ENCODE peak calls at places on chromosomes 5 and 9, in five cellular contexts. Z, L, T, Q and N are unnamed samples.

GRCh38 chr9:128149001-128149701 is at the start of gene LCN2:
- DNase-seq in Q (no peak), L (peak; percentile 66), T (peak; percentile 68), Z (no peak), N (no peak)

GRCh38 chr9:29285818-29286217 is 1712.5 kb upstream of the C9orf72 start:
- DNase-seq in T (no peak), L (no peak), Z (no peak), Q (peak; percentile 56), N (no peak)

GRCh38 chr5:180253036-180253824 is 38.7 kb downstream of the MAPK9 start:
- DNase-seq in L (no peak), Z (no peak), Q (no peak), T (no peak), N (no peak)

GRCh38 chr5:81924467-81924866 is 47.4 kb upstream of the ATG10 start:
- DNase-seq in L (no peak), Q (no peak), Z (no peak), T (no peak), N (peak; percentile 17)

GRCh38 chr5:175893466-175893865 is 22.1 kb downstream of the CPLX2 start:
- DNase-seq in L (no peak), T (no peak), Z (no peak), Q (no peak), N (peak; percentile 62)

GRCh38 chr5:72291601-72292000 is 28.4 kb downstream of the MRPS27 start:
- DNase-seq in T (no peak), Z (no peak), Q (no peak), L (no peak), N (no peak)

GRCh38 chr9:77614671-77615070 is 33.5 kb downstream of the GNA14 start:
- DNase-seq in T (no peak), L (no peak), Q (no peak), Z (no peak), N (no peak)

GRCh38 chr9:86600291-86600690 is 246.1 kb upstream of the TUT7 start:
- DNase-seq in L (no peak), Q (no peak), T (no peak), Z (no peak), N (no peak)

GRCh38 chr5:123487298-123487697 is 24.7 kb upstream of the CSNK1G3 start:
- DNase-seq in T (no peak), Z (no peak), Q (no peak), L (no peak), N (no peak)

GRCh38 chr5:77960863-77961396 is 184.8 kb upstream of the TBCA start:
- DNase-seq in Z (no peak), L (no peak), T (no peak), Q (peak; percentile 40), N (no peak)

GRCh38 chr9:75803130-75803529 is 87.3 kb upstream of the PCSK5 start:
- DNase-seq in T (no peak), L (no peak), Q (peak; percentile 8), Z (no peak), N (no peak)

GRCh38 chr9:98432960-98433359 is 177.5 kb upstream of the TBC1D2 start:
- DNase-seq in Q (no peak), L (no peak), Z (no peak), T (no peak), N (no peak)

GRCh38 chr9:441131-441530 is 226.5 kb downstream of the DOCK8 start:
- DNase-seq in Q (no peak), L (no peak), T (no peak), Z (no peak), N (no peak)

GRCh38 chr5:57482671-57483106 is at the start of gene ACTBL2:
- DNase-seq in T (no peak), L (no peak), Q (no peak), Z (no peak), N (no peak)

GRCh38 chr9:2934883-2935282 is 91.0 kb upstream of the PUM3 start:
- DNase-seq in Q (no peak), Z (no peak), L (peak; percentile 65), T (no peak), N (no peak)

GRCh38 chr9:21709464-21710058 is 92.9 kb upstream of the MTAP start:
- DNase-seq in T (peak; percentile 32), Q (peak; percentile 89), L (no peak), Z (peak; percentile 7), N (no peak)

GRCh38 chr5:172775326-172776234 is 4.6 kb upstream of the DUSP1 start:
- DNase-seq in L (peak; percentile 87), Z (no peak), T (peak; percentile 89), Q (no peak), N (peak; percentile 53)

GRCh38 chr5:65102826-65103673 is 334.3 kb downstream of the CWC27 start:
- DNase-seq in T (peak; percentile 71), Q (peak; percentile 92), L (peak; percentile 88), Z (peak; percentile 22), N (peak; percentile 72)

GRCh38 chr9:117927354-117927753 is 223.2 kb downstream of the TLR4 start:
- DNase-seq in T (no peak), Q (peak; percentile 58), Z (no peak), L (no peak), N (no peak)

GRCh38 chr5:54217826-54218503 is 92.4 kb downstream of the ARL15 start:
- DNase-seq in L (no peak), Z (no peak), Q (peak; percentile 78), T (no peak), N (no peak)

GRCh38 chr9:90726215-90726614 is 75.4 kb upstream of the SYK start:
- DNase-seq in L (no peak), T (no peak), Q (peak; percentile 73), Z (no peak), N (no peak)

GRCh38 chr5:149387081-149387611 is 8.1 kb upstream of the IL17B start:
- DNase-seq in T (no peak), L (no peak), Z (no peak), Q (no peak), N (no peak)

GRCh38 chr9:136622538-136622948 is 40.2 kb upstream of the EGFL7 start:
- DNase-seq in Q (no peak), L (peak; percentile 75), T (no peak), Z (no peak), N (no peak)

GRCh38 chr5:175576096-175576495 is 81.8 kb upstream of the HRH2 start:
- DNase-seq in T (no peak), Q (no peak), L (no peak), Z (no peak), N (no peak)

GRCh38 chr9:79247021-79247420 is 324.7 kb upstream of the TLE4 start:
- DNase-seq in T (no peak), Z (no peak), Q (no peak), L (no peak), N (no peak)

GRCh38 chr5:61631438-61631941 is 299.4 kb downstream of the ZSWIM6 start:
- DNase-seq in L (no peak), Z (no peak), T (no peak), Q (peak; percentile 33), N (peak; percentile 52)

GRCh38 chr9:109258619-109259321 is 62.1 kb downstream of the EPB41L4B start:
- DNase-seq in L (no peak), Q (peak; percentile 73), Z (no peak), T (no peak), N (no peak)

GRCh38 chr5:132272341-132273210 is 15.1 kb downstream of the PDLIM4 start:
- DNase-seq in Q (peak; percentile 88), T (no peak), Z (peak; percentile 33), L (peak; percentile 82), N (peak; percentile 60)

GRCh38 chr9:107486674-107487520 is 2.7 kb downstream of the KLF4 start:
- DNase-seq in T (no peak), Q (peak; percentile 61), L (peak; percentile 73), Z (no peak), N (peak; percentile 14)

GRCh38 chr9:107485451-107486043 is 4.0 kb downstream of the KLF4 start:
- DNase-seq in T (no peak), Z (no peak), L (no peak), Q (no peak), N (peak; percentile 23)

GRCh38 chr9:107481035-107481434 is 8.5 kb downstream of the KLF4 start:
- DNase-seq in Z (no peak), T (no peak), L (no peak), Q (no peak), N (no peak)

GRCh38 chr9:107483666-107484065 is 5.9 kb downstream of the KLF4 start:
- DNase-seq in L (no peak), T (no peak), Z (no peak), Q (no peak), N (no peak)

GRCh38 chr9:107484117-107484723 is 5.3 kb downstream of the KLF4 start:
- DNase-seq in Q (peak; percentile 79), T (no peak), Z (no peak), L (no peak), N (peak; percentile 55)
- H3K4me3 ChIP-seq in Q (no peak overlapping the region), T (peak overlapping the region; percentile 59), Z (no peak overlapping the region), L (peak overlapping the region; percentile 79), N (no peak overlapping the region)

DNA sequence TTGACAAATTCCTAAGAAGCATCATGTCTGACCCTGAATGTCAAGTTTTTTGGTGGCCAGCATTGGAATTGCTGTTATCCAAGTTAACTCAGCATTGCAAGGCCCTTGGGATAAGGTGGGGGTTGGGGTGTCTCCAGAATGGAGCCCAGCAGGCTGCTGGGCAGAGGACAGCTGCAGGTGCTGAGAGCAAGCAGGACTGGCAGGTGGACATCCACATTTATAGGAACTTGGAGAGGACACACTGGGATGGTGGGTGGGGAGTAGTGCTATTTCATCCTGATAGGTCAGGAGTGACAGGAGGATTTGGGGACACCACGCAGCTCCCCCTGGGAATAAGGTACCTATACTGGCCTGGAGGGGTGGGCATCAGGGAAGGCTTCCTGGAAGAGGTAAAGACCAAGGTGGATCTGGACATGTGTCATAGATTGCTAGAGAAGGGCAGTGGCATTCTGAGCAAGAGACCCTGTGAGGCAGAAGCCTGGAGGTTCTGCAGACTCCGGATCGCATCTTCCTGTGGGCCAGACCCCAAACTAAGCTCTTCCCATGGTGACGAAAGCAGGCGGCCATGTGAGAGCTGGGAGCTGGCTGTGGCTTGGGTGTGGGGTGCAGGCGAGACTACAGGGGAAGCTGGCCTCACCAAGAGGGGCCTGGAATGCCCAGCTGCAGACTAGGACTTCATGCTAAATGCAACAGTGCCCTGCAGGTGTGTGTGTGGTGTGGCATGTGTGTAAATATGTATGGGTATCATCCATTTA is 148.1 kb downstream of the RGS3 start:
- DNase-seq in L (peak; percentile 47), Q (no peak), T (no peak), Z (no peak), N (no peak)
- H3K27ac ChIP-seq in L (no peak overlapping the region), Q (no peak overlapping the region), T (no peak overlapping the region), Z (no peak overlapping the region), N (peak overlapping the region; percentile 90)

DNA sequence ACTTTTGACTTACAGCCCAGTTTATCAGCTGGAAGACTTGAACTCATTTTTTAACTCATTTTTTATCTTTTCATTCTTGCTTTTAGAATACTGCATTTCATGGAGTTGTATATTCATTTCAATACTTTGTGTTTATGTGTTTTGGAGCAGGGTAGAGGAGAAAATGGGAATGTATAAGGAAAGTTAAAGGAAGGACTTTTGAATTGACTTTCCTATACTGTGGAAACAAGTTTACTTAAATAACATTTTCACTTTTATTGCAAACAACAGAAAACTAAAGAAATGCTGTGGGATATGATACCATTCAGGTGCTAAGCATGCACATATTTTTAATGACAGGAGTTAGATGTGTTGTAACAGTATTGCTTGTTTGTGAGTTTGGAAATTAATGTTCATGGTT is 11.7 kb downstream of the NIPBL start:
- DNase-seq in T (no peak), Q (no peak), Z (no peak), L (no peak), N (no peak)
- H3K4me1 ChIP-seq in T (peaks cover 41% of the 10 kb centered on the region), Q (peaks cover 7% of the 10 kb centered on the region), Z (peaks cover 5% of the 10 kb centered on the region), L (peaks cover 18% of the 10 kb centered on the region), N (peaks cover 13% of the 10 kb centered on the region)

GRCh38 chr5:86625148-86625547 is 7.4 kb downstream of the COX7C start:
- DNase-seq in L (no peak), T (no peak), Q (no peak), Z (no peak), N (no peak)
- H3K4me3 ChIP-seq in L (no peak overlapping the region), T (no peak overlapping the region), Q (no peak overlapping the region), Z (no peak overlapping the region), N (no peak overlapping the region)